ENCODE peak calls at places on chromosomes 6 and 20, in nine cellular contexts. P is sigmoid colon, U is K562, O is transverse colon, T is stomach, R is GM12878, X is HepG2, L is SK-N-SH, G is H1. A is an unnamed sample. For H3K9me3, the result is how much of the 10 kb centered on the place peaks cover.

GRCh38 chr6:110181131-110182027 is 1.2 kb downstream of the CDC40 start:
- DNase-seq in R (no peak), X (no peak), G (no peak), L (no peak), O (no peak), T (no peak), P (no peak), U (no peak), A (no peak)

GRCh38 chr6:107488875-107489635 is 862 bp upstream of the SOBP start:
- DNase-seq in L (peak), R (no peak), T (no peak), X (peak), G (peak), P (peak), O (no peak), U (peak), A (no peak)

GRCh38 chr20:23244207-23244915 is 106.2 kb upstream of the NXT1 start:
- DNase-seq in P (no peak), R (no peak), T (no peak), L (no peak), X (no peak), O (no peak), G (peak), U (no peak), A (no peak)

GRCh38 chr6:32882879-32883250 is 28.9 kb downstream of the PSMB9 start:
- DNase-seq in X (no peak), O (no peak), R (no peak), T (no peak), L (no peak), G (no peak), U (no peak), P (no peak), A (no peak)

GRCh38 chr20:24684954-24685691 is 215.7 kb downstream of the SYNDIG1 start:
- DNase-seq in U (no peak), L (no peak), G (no peak), X (no peak), R (no peak), T (no peak), O (no peak), P (peak), A (peak)

GRCh38 chr20:6395695-6396094 is 272.9 kb upstream of the FERMT1 start:
- DNase-seq in U (no peak), P (no peak), X (no peak), O (no peak), L (no peak), R (no peak), T (no peak), G (no peak), A (no peak)

GRCh38 chr6:25512560-25512959 is 139.5 kb upstream of the SCGN start:
- DNase-seq in U (no peak), X (no peak), R (no peak), L (no peak), G (no peak), T (no peak), P (no peak), O (no peak), A (no peak)

GRCh38 chr20:18164356-18164755 is 26.7 kb downstream of the KAT14 start:
- DNase-seq in L (no peak), X (no peak), T (no peak), G (no peak), P (no peak), R (no peak), U (no peak), O (no peak), A (no peak)

GRCh38 chr20:51172558-51173428 is 149.9 kb upstream of the KCNG1 start:
- DNase-seq in O (no peak), L (no peak), G (no peak), T (no peak), R (no peak), X (no peak), P (no peak), U (no peak), A (no peak)

GRCh38 chr20:21767200-21767738 is 61.8 kb downstream of the PAX1 start:
- DNase-seq in X (no peak), T (no peak), U (no peak), P (no peak), O (no peak), G (no peak), R (no peak), L (peak), A (no peak)

GRCh38 chr6:161216616-161217205 is 57.1 kb downstream of the AGPAT4 start:
- DNase-seq in X (no peak), T (no peak), L (no peak), P (no peak), O (no peak), R (no peak), G (no peak), U (no peak), A (no peak)
- H3K9me3 ChIP-seq in X (under half), T (under half), L (under half), P (under half), O (under half), R (under half), G (under half), U (under half), A (under half)

GRCh38 chr6:22078802-22079545 is 217.9 kb downstream of the PRL start:
- DNase-seq in X (no peak), P (no peak), R (no peak), G (peak), T (no peak), L (no peak), O (no peak), U (no peak), A (no peak)
- TF ChIP-seq EP300 in X (no peak), P (no peak), R (no peak), G (no peak), T (no peak), L (no peak), O (no peak), U (no peak), A (no peak)

GRCh38 chr6:21245488-21245887 is 348.1 kb upstream of the SOX4 start:
- DNase-seq in G (no peak), R (no peak), P (no peak), L (peak), T (no peak), U (no peak), X (no peak), O (no peak), A (no peak)
- TF ChIP-seq POLR2AphosphoS5 in G (no peak), R (no peak), P (no peak), L (no peak), T (no peak), U (no peak), X (no peak), O (no peak), A (no peak)

GRCh38 chr6:30283761-30284160 is 43.0 kb upstream of the TRIM39 start:
- DNase-seq in P (no peak), G (no peak), O (no peak), T (no peak), U (no peak), X (no peak), L (no peak), R (no peak), A (no peak)

GRCh38 chr6:30287139-30287538 is 39.6 kb upstream of the TRIM39 start:
- DNase-seq in P (no peak), U (no peak), R (no peak), T (no peak), O (no peak), G (no peak), X (no peak), L (no peak), A (no peak)

DNA sequence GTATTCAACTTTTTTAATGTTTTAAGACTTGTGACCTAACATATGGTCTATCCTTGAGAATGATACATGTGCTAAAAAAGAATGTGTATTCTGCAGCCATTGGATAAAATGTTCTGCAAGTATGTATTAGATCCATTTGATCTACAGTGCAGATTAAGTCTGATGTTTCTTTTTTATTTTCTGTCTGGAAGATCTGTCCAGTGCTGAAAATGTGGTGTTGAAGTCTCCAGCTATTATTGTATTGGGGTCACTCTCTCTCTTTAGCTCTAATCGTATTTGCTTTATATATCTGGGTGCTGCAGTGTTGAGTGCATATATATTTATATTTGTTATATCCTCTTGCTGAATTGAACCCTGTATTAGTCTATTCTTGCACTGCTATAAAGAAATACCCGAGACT is 44.2 kb upstream of the TRIM39 start:
- DNase-seq in L (no peak), X (no peak), G (no peak), O (no peak), P (no peak), T (no peak), R (no peak), U (no peak), A (no peak)
- H3K9me3 ChIP-seq in L (under half), X (half or more), G (half or more), O (half or more), P (under half), T (half or more), R (under half), U (under half), A (half or more)

GRCh38 chr6:90619221-90619620 is 32.3 kb upstream of the MAP3K7 start:
- DNase-seq in U (no peak), R (no peak), T (no peak), L (no peak), X (no peak), G (no peak), P (no peak), O (no peak), A (no peak)
- TF ChIP-seq EP300 in U (no peak), R (no peak), T (no peak), L (no peak), X (no peak), G (no peak), P (no peak), O (no peak), A (no peak)

GRCh38 chr6:10256113-10256690 is 158.7 kb downstream of the TFAP2A start:
- DNase-seq in L (peak), X (no peak), R (no peak), U (peak), G (peak), T (no peak), P (no peak), O (no peak), A (no peak)

GRCh38 chr6:10262505-10262904 is 152.4 kb downstream of the TFAP2A start:
- DNase-seq in T (no peak), L (no peak), U (no peak), P (no peak), O (no peak), R (no peak), X (no peak), G (no peak), A (no peak)

GRCh38 chr6:10258341-10258740 is 156.5 kb downstream of the TFAP2A start:
- DNase-seq in X (no peak), U (no peak), L (no peak), P (no peak), T (no peak), O (no peak), G (no peak), R (no peak), A (no peak)

GRCh38 chr6:10259676-10260075 is 155.2 kb downstream of the TFAP2A start:
- DNase-seq in R (no peak), G (no peak), U (no peak), P (no peak), T (no peak), O (no peak), L (no peak), X (no peak), A (no peak)
- TF ChIP-seq POLR2AphosphoS5 in R (no peak), G (no peak), U (no peak), P (no peak), T (no peak), O (no peak), L (no peak), X (no peak), A (no peak)

GRCh38 chr20:41560971-41561370 is 57.2 kb downstream of the CHD6 start:
- DNase-seq in X (no peak), T (no peak), U (no peak), L (no peak), P (no peak), G (no peak), R (no peak), O (no peak), A (no peak)
- H3K9me3 ChIP-seq in X (under half), T (under half), U (under half), L (under half), P (under half), G (under half), R (under half), O (under half), A (under half)

GRCh38 chr20:36768768-36769430 is 4.7 kb downstream of the DSN1 start:
- DNase-seq in G (no peak), P (no peak), T (no peak), O (no peak), X (no peak), L (no peak), R (no peak), U (no peak), A (no peak)
- TF ChIP-seq EP300 in G (no peak), P (no peak), T (no peak), O (no peak), X (no peak), L (no peak), R (no peak), U (no peak), A (no peak)

A was measured in suprapubic skin.